ENCODE peak calls at places on chromosomes 7 and 10, in five cellular contexts. One of them, this sample, is unnamed.
A peak's percentile ranks its signal among the peaks of the same experiment; 100 is the strongest.

GRCh38 chr7:23062452-23062851 is 43.1 kb upstream of the KLHL7 start:
- DNase-seq in SK-N-SH: no peak
- DNase-seq in K562: peak; percentile 54
- DNase-seq in A549: no peak
- DNase-seq in GM12878: no peak
- DNase-seq in this sample: peak; percentile 80

GRCh38 chr7:111390000-111390399 is 172.3 kb downstream of the IMMP2L start:
- DNase-seq in K562: no peak
- DNase-seq in SK-N-SH: no peak
- DNase-seq in A549: no peak
- DNase-seq in GM12878: no peak
- DNase-seq in this sample: no peak

GRCh38 chr7:151575471-151575870 is 55.8 kb upstream of the RHEB start:
- DNase-seq in SK-N-SH: no peak
- DNase-seq in K562: no peak
- DNase-seq in GM12878: no peak
- DNase-seq in A549: no peak
- DNase-seq in this sample: no peak

GRCh38 chr10:122557516-122557915 is 3.0 kb upstream of the DMBT1 start:
- DNase-seq in K562: peak; percentile 9
- DNase-seq in SK-N-SH: no peak
- DNase-seq in A549: peak; percentile 27
- DNase-seq in GM12878: no peak
- DNase-seq in this sample: no peak

GRCh38 chr10:30820282-30820991 is 190.9 kb upstream of the LYZL2 start:
- DNase-seq in SK-N-SH: peak; percentile 48
- DNase-seq in K562: no peak
- DNase-seq in A549: no peak
- DNase-seq in GM12878: no peak
- DNase-seq in this sample: peak; percentile 95

GRCh38 chr7:30914611-30915601 is 3.3 kb downstream of the AQP1 start:
- DNase-seq in GM12878: no peak
- DNase-seq in K562: peak; percentile 94
- DNase-seq in SK-N-SH: peak; percentile 87
- DNase-seq in A549: peak; percentile 28
- DNase-seq in this sample: peak; percentile 33

GRCh38 chr10:59588791-59589190 is 120.9 kb downstream of the SLC16A9 start:
- DNase-seq in A549: no peak
- DNase-seq in K562: no peak
- DNase-seq in SK-N-SH: no peak
- DNase-seq in GM12878: no peak
- DNase-seq in this sample: no peak

GRCh38 chr10:73859441-73860049 is 14.8 kb downstream of the CAMK2G start:
- DNase-seq in GM12878: peak; percentile 45
- DNase-seq in A549: no peak
- DNase-seq in SK-N-SH: no peak
- DNase-seq in K562: no peak
- DNase-seq in this sample: no peak

GRCh38 chr10:16822027-16822426 is 4.8 kb upstream of the RSU1 start:
- DNase-seq in SK-N-SH: no peak
- DNase-seq in GM12878: no peak
- DNase-seq in A549: no peak
- DNase-seq in K562: no peak
- DNase-seq in this sample: no peak

GRCh38 chr10:61904711-61905445 is 3.4 kb downstream of the ARID5B start:
- DNase-seq in SK-N-SH: peak; percentile 73
- DNase-seq in A549: peak; percentile 55
- DNase-seq in GM12878: peak; percentile 75
- DNase-seq in K562: peak; percentile 50
- DNase-seq in this sample: peak; percentile 80

GRCh38 chr7:66055321-66055956 is 20.2 kb upstream of the ASL start:
- DNase-seq in GM12878: peak; percentile 41
- DNase-seq in K562: no peak
- DNase-seq in SK-N-SH: no peak
- DNase-seq in A549: no peak
- DNase-seq in this sample: peak; percentile 73

GRCh38 chr10:90394306-90394705 is 463.5 kb downstream of the HTR7 start:
- DNase-seq in SK-N-SH: no peak
- DNase-seq in A549: no peak
- DNase-seq in K562: no peak
- DNase-seq in GM12878: no peak
- DNase-seq in this sample: no peak

GRCh38 chr7:29328811-29329210 is 134.2 kb downstream of the CHN2 start:
- DNase-seq in A549: no peak
- DNase-seq in K562: no peak
- DNase-seq in GM12878: no peak
- DNase-seq in SK-N-SH: no peak
- DNase-seq in this sample: no peak

GRCh38 chr10:128571745-128572144 is 445.5 kb upstream of the MKI67 start:
- DNase-seq in SK-N-SH: no peak
- DNase-seq in K562: peak; percentile 22
- DNase-seq in A549: no peak
- DNase-seq in GM12878: no peak
- DNase-seq in this sample: no peak

GRCh38 chr10:31757831-31758230 is 170.8 kb downstream of the ARHGAP12 start:
- DNase-seq in SK-N-SH: no peak
- DNase-seq in A549: no peak
- DNase-seq in GM12878: no peak
- DNase-seq in K562: no peak
- DNase-seq in this sample: no peak

GRCh38 chr10:126006906-126007305 is 110.5 kb downstream of the FANK1 start:
- DNase-seq in K562: no peak
- DNase-seq in A549: no peak
- DNase-seq in GM12878: no peak
- DNase-seq in SK-N-SH: no peak
- DNase-seq in this sample: no peak

GRCh38 chr10:23399701-23400144 is 39.2 kb upstream of the OTUD1 start:
- DNase-seq in K562: no peak
- DNase-seq in SK-N-SH: no peak
- DNase-seq in GM12878: no peak
- DNase-seq in A549: no peak
- DNase-seq in this sample: peak; percentile 97

GRCh38 chr10:47454294-47455058 is 29.4 kb downstream of the ANXA8 start:
- DNase-seq in A549: no peak
- DNase-seq in K562: no peak
- DNase-seq in SK-N-SH: no peak
- DNase-seq in GM12878: no peak
- DNase-seq in this sample: no peak
- TF ChIP-seq RCOR1 in A549: no peak
- TF ChIP-seq RCOR1 in K562: no peak
- TF ChIP-seq RCOR1 in SK-N-SH: no peak
- TF ChIP-seq RCOR1 in GM12878: no peak
- TF ChIP-seq RCOR1 in this sample: no peak

GRCh38 chr10:124349231-124349992 is 69.3 kb downstream of the OAT start:
- DNase-seq in A549: no peak
- DNase-seq in K562: no peak
- DNase-seq in GM12878: no peak
- DNase-seq in SK-N-SH: no peak
- DNase-seq in this sample: no peak
- TF ChIP-seq RCOR1 in A549: no peak
- TF ChIP-seq RCOR1 in K562: no peak
- TF ChIP-seq RCOR1 in GM12878: no peak
- TF ChIP-seq RCOR1 in SK-N-SH: no peak
- TF ChIP-seq RCOR1 in this sample: no peak

GRCh38 chr10:117004627-117005453 is at the start of gene SHTN1:
- DNase-seq in K562: peak; percentile 69
- DNase-seq in A549: peak; percentile 75
- DNase-seq in SK-N-SH: peak; percentile 82
- DNase-seq in GM12878: no peak
- DNase-seq in this sample: peak; percentile 50

GRCh38 chr10:117007080-117007479 is 2.1 kb upstream of the SHTN1 start:
- DNase-seq in GM12878: no peak
- DNase-seq in A549: peak; percentile 58
- DNase-seq in SK-N-SH: peak; percentile 19
- DNase-seq in K562: peak; percentile 23
- DNase-seq in this sample: peak; percentile 74

GRCh38 chr10:117004238-117004626 is 755 bp downstream of the SHTN1 start:
- DNase-seq in GM12878: no peak
- DNase-seq in A549: no peak
- DNase-seq in K562: no peak
- DNase-seq in SK-N-SH: no peak
- DNase-seq in this sample: peak; percentile 2

GRCh38 chr10:117003336-117003735 is 1.7 kb downstream of the SHTN1 start:
- DNase-seq in K562: no peak
- DNase-seq in SK-N-SH: no peak
- DNase-seq in GM12878: no peak
- DNase-seq in A549: no peak
- DNase-seq in this sample: no peak

GRCh38 chr10:117005454-117006055 is 568 bp upstream of the SHTN1 start:
- DNase-seq in K562: peak; percentile 25
- DNase-seq in A549: peak; percentile 55
- DNase-seq in SK-N-SH: no peak
- DNase-seq in GM12878: no peak
- DNase-seq in this sample: no peak
- TF ChIP-seq RCOR1 in K562: no peak
- TF ChIP-seq RCOR1 in A549: no peak
- TF ChIP-seq RCOR1 in SK-N-SH: no peak
- TF ChIP-seq RCOR1 in GM12878: no peak
- TF ChIP-seq RCOR1 in this sample: no peak

DNA sequence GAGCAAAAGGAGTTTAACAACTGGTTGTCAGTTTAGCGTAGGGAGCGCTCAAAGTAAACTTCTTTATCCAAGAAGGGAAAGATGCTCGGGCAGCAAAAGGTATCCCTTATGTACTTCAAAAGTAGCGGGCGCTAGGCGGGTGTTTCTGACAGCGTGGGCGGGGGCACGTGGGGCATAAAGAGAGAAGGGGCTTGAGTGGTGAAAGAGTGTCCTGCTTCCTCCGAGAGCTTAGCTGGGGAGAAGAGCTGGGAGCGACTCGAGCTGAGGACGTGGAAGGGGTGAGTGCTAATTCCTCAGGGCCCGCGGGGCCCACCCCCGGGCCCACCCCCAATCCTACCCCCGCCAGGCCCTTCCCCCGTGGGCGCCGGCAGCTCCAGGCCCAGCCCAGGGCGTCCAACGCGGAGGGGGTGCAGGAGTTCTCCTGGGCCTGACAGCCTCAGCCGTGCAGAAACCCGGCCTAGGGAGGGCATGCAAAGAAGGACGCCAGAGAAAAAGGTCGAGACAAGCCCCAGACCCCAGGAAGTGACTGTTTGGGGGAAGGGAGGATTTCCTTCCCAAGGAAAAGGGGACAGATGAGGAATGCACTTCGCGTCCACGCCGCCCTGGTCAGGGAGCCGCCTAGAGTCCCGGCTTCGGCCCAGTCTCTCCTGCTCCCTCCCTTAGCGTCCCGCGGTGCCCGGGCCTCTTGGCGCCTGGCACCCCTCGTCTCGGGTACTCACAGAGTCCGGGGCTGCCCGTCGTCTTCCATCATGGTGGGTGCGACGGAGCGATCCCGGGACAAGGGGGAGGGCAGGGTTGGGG is 849 bp downstream of the TIAL1 start:
- DNase-seq in GM12878: no peak
- DNase-seq in K562: peak; percentile 66
- DNase-seq in A549: peak; percentile 50
- DNase-seq in SK-N-SH: no peak
- DNase-seq in this sample: peak; percentile 44
- TF ChIP-seq RCOR1 in GM12878: no peak
- TF ChIP-seq RCOR1 in K562: no peak
- TF ChIP-seq RCOR1 in A549: no peak
- TF ChIP-seq RCOR1 in SK-N-SH: no peak
- TF ChIP-seq RCOR1 in this sample: no peak

GRCh38 chr7:153065021-153065420 is 305.5 kb downstream of the ACTR3B start:
- DNase-seq in A549: no peak
- DNase-seq in SK-N-SH: no peak
- DNase-seq in GM12878: no peak
- DNase-seq in K562: no peak
- DNase-seq in this sample: no peak
- TF ChIP-seq RCOR1 in A549: no peak
- TF ChIP-seq RCOR1 in SK-N-SH: no peak
- TF ChIP-seq RCOR1 in GM12878: no peak
- TF ChIP-seq RCOR1 in K562: no peak
- TF ChIP-seq RCOR1 in this sample: no peak

GRCh38 chr7:54664235-54665228 is 94.5 kb downstream of the SEC61G start:
- DNase-seq in A549: peak; percentile 67
- DNase-seq in K562: peak; percentile 16
- DNase-seq in SK-N-SH: peak; percentile 97
- DNase-seq in GM12878: no peak
- DNase-seq in this sample: peak; percentile 2
- TF ChIP-seq RCOR1 in A549: no peak
- TF ChIP-seq RCOR1 in K562: no peak
- TF ChIP-seq RCOR1 in SK-N-SH: no peak
- TF ChIP-seq RCOR1 in GM12878: no peak
- TF ChIP-seq RCOR1 in this sample: no peak

GRCh38 chr7:139908792-139909191 is 79.7 kb downstream of the TBXAS1 start:
- DNase-seq in GM12878: no peak
- DNase-seq in K562: no peak
- DNase-seq in SK-N-SH: no peak
- DNase-seq in A549: no peak
- DNase-seq in this sample: no peak
- TF ChIP-seq RCOR1 in GM12878: no peak
- TF ChIP-seq RCOR1 in K562: no peak
- TF ChIP-seq RCOR1 in SK-N-SH: no peak
- TF ChIP-seq RCOR1 in A549: no peak
- TF ChIP-seq RCOR1 in this sample: no peak

GRCh38 chr10:102068216-102068615 is 3.1 kb downstream of the HPS6 start:
- DNase-seq in SK-N-SH: no peak
- DNase-seq in A549: no peak
- DNase-seq in GM12878: no peak
- DNase-seq in K562: peak; percentile 30
- DNase-seq in this sample: no peak
- TF ChIP-seq RCOR1 in SK-N-SH: no peak
- TF ChIP-seq RCOR1 in A549: no peak
- TF ChIP-seq RCOR1 in GM12878: no peak
- TF ChIP-seq RCOR1 in K562: no peak
- TF ChIP-seq RCOR1 in this sample: no peak

This sample was measured in IMR-90.